ENCODE peak calls at places on chromosome 1, in six cellular contexts. Z is brain microvascular endothelial cell, R is pancreas, C is mucosa of descending colon, S is IMR-90, B is esophagus muscularis mucosa. K is an unnamed sample.

GRCh38 chr1:197467881-197468280 is 199.8 kb downstream of the CRB1 start:
- DNase-seq in Z (peak; percentile 37), R (no peak), C (no peak), S (peak; percentile 52), B (no peak), K (peak; percentile 81)

GRCh38 chr1:229296541-229296941 is 25.6 kb downstream of the RAB4A start:
- DNase-seq in Z (peak; percentile 72), R (no peak), C (no peak), S (peak; percentile 87), B (no peak), K (peak; percentile 33)

GRCh38 chr1:30715216-30715615 is 8.2 kb downstream of the MATN1 start:
- DNase-seq in Z (no peak), R (no peak), C (no peak), S (no peak), B (no peak), K (no peak)

GRCh38 chr1:24735156-24735618 is 10.1 kb upstream of the CLIC4 start:
- DNase-seq in Z (no peak), R (no peak), C (no peak), S (no peak), B (no peak), K (no peak)

GRCh38 chr1:164675342-164675904 is 116.4 kb downstream of the PBX1 start:
- DNase-seq in Z (peak; percentile 39), R (no peak), C (no peak), S (peak; percentile 17), B (no peak), K (no peak)

GRCh38 chr1:192252776-192253175 is 64.0 kb upstream of the RGS21 start:
- DNase-seq in Z (no peak), R (no peak), C (no peak), S (no peak), B (no peak), K (no peak)

GRCh38 chr1:111320066-111320879 is 29.6 kb downstream of the CHIA start:
- DNase-seq in Z (no peak), R (no peak), C (no peak), S (no peak), B (no peak), K (no peak)

GRCh38 chr1:151416231-151416630 is 16.9 kb downstream of the PSMB4 start:
- DNase-seq in Z (peak; percentile 47), R (no peak), C (no peak), S (peak; percentile 87), B (no peak), K (peak; percentile 57)

GRCh38 chr1:61120307-61120840 is 38.0 kb downstream of the NFIA start:
- DNase-seq in Z (no peak), R (no peak), C (no peak), S (no peak), B (no peak), K (peak; percentile 47)

GRCh38 chr1:92480813-92481597 is 5.7 kb downstream of the GFI1 start:
- DNase-seq in Z (no peak), R (no peak), C (no peak), S (no peak), B (no peak), K (no peak)

GRCh38 chr1:204929487-204930185 is 59.0 kb downstream of the NFASC start:
- DNase-seq in Z (no peak), R (no peak), C (no peak), S (no peak), B (no peak), K (no peak)

GRCh38 chr1:163168053-163168452 is 34.7 kb downstream of the RGS5 start:
- DNase-seq in Z (peak; percentile 94), R (no peak), C (no peak), S (peak; percentile 96), B (no peak), K (peak; percentile 98)

GRCh38 chr1:7704214-7705047 is 66.7 kb upstream of the VAMP3 start:
- DNase-seq in Z (peak; percentile 78), R (peak; percentile 91), C (peak; percentile 92), S (peak; percentile 78), B (peak; percentile 97), K (peak; percentile 62)

GRCh38 chr1:221715321-221716169 is 26.3 kb downstream of the DUSP10 start:
- DNase-seq in Z (no peak), R (no peak), C (no peak), S (peak; percentile 77), B (no peak), K (no peak)

GRCh38 chr1:225470210-225470609 is 42.4 kb upstream of the LBR start:
- DNase-seq in Z (no peak), R (no peak), C (no peak), S (no peak), B (no peak), K (no peak)

GRCh38 chr1:73711089-73711488 is 486.9 kb downstream of the LRRIQ3 start:
- DNase-seq in Z (no peak), R (no peak), C (no peak), S (no peak), B (no peak), K (no peak)

GRCh38 chr1:209807509-209807908 is 1.6 kb upstream of the IRF6 start:
- DNase-seq in Z (no peak), R (no peak), C (no peak), S (no peak), B (no peak), K (no peak)

GRCh38 chr1:110309768-110310167 is 29.4 kb upstream of the RBM15 start:
- DNase-seq in Z (peak; percentile 67), R (no peak), C (no peak), S (peak; percentile 91), B (no peak), K (peak; percentile 73)

GRCh38 chr1:52544665-52545525 is 8.0 kb downstream of the TUT4 start:
- DNase-seq in Z (no peak), R (no peak), C (no peak), S (no peak), B (no peak), K (no peak)

GRCh38 chr1:116886532-116886931 is 23.2 kb upstream of the PTGFRN start:
- DNase-seq in Z (peak; percentile 84), R (no peak), C (no peak), S (peak; percentile 18), B (no peak), K (peak; percentile 43)

GRCh38 chr1:210262897-210263272 is 30.3 kb downstream of the SERTAD4 start:
- DNase-seq in Z (no peak), R (no peak), C (no peak), S (no peak), B (no peak), K (peak; percentile 93)

GRCh38 chr1:73635021-73635420 is 563.0 kb downstream of the LRRIQ3 start:
- DNase-seq in Z (no peak), R (no peak), C (no peak), S (no peak), B (no peak), K (no peak)

GRCh38 chr1:50350868-50351267 is 72.4 kb downstream of the DMRTA2 start:
- DNase-seq in Z (no peak), R (no peak), C (no peak), S (no peak), B (peak; percentile 89), K (no peak)

GRCh38 chr1:66262233-66262632 is 271.7 kb upstream of the SGIP1 start:
- DNase-seq in Z (peak; percentile 55), R (no peak), C (no peak), S (peak; percentile 67), B (no peak), K (peak; percentile 80)

GRCh38 chr1:227793948-227794812 is 21.3 kb upstream of the PRSS38 start:
- DNase-seq in Z (peak; percentile 47), R (peak; percentile 27), C (peak; percentile 60), S (peak; percentile 93), B (no peak), K (peak; percentile 92)

GRCh38 chr1:24294757-24295371 is 24.3 kb upstream of the GRHL3 start:
- DNase-seq in Z (no peak), R (no peak), C (peak; percentile 67), S (no peak), B (no peak), K (peak; percentile 86)

DNA sequence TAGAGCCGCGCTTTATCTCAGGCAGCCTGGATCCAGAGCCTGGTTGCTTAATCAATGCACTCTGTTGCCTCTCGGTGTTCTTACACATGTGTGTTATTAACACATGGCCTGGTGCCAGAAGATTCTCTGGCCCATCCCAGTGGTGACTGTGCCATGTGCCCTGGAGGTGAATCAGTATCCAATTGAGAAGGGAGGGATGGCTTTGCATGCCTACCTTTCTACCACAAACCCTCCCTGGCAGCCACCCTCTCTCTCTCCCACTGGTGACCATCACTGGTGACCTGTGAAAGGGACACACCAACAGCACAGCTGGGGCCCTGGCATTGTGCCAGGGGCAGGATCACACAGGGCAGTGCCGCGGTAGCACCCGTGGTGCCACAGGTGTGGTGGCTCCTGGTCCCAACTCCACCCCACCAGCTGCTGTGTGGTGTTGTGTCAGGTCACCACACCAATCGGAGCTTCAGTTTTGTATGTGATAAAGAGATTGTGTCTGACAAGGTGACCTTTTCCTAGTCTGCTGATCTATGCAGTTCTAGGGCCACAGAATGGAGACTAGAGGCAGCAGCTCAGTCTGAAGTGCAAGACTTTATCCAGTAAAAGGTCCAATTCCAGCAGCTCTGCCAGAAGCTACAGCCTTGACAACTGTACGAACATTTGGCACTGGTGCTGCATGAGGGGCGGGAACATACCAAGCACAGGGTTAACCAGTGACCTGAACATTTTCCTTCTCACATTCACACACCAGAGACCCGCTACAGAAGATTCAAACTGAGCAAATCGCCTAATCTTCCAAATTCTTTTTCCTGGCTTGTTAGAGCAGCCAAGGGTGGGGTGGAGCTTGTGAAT is 9.1 kb downstream of the FMO1 start:
- DNase-seq in Z (no peak), R (peak; percentile 23), C (peak; percentile 75), S (no peak), B (no peak), K (peak; percentile 62)
- H3K4me3 ChIP-seq in Z (no peak overlapping the region), R (no peak overlapping the region), C (no peak overlapping the region), S (no peak overlapping the region), B (no peak overlapping the region), K (no peak overlapping the region)

DNA sequence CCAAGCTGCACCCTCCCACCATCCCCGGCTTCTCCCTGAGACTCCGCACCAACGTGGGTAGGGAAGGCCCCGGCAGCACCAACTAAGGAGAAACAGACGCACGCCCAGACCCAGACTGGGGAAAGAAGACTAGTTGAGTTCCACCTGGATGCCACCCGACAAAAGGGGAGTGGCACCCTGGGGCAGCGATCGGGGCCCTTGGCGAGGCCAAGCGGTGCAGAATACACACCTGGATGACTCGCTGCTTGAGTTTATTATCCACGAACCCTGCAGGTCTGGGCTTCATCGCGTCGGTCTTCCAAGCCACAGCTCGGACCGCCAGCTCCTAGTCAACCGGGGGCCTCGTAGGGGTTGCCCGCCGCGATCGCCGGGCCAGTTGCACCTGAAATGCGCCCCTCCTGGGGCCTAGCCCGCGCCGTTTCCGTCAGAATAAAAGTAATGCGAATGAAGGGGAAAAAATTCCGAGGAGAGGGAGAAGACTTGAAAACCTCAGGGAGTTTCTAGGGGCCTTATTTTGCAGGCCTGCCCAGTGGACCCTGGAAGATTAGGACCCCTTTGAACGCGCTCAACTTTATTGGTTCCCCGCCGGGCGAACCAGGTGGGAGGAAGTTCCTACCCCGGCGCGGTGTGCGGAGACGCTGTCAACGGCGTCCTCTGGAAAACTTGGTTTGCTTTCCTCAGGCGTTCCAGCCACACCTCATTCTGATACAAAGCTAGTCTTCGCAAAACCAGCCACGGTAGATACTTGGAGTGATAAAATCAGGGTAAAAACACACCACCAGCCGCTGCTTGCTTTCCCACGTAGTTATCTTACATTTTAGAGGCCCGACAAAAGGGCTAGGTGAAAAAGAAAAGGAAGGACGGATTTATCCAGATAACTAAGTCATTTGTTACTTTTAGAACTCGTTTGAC is at the start of gene NVL:
- DNase-seq in Z (peak; percentile 79), R (peak; percentile 84), C (peak; percentile 89), S (peak; percentile 86), B (peak; percentile 93), K (peak; percentile 89)
- TF ChIP-seq CTCF in Z (no peak), R (no peak), C (no peak), S (no peak), B (no peak), K (no peak)

GRCh38 chr1:180228648-180229482 is 1.2 kb upstream of the LHX4 start:
- DNase-seq in Z (no peak), R (no peak), C (no peak), S (no peak), B (no peak), K (no peak)
- H3K4me3 ChIP-seq in Z (peak overlapping the region; percentile 41), R (peak overlapping the region; percentile 29), C (no peak overlapping the region), S (peak overlapping the region; percentile 64), B (peak overlapping the region; percentile 58), K (peak overlapping the region; percentile 62)

GRCh38 chr1:173562813-173563212 is 40.1 kb downstream of the SLC9C2 start:
- DNase-seq in Z (no peak), R (no peak), C (no peak), S (no peak), B (no peak), K (no peak)
- TF ChIP-seq CTCF in Z (peak; percentile 34), R (no peak), C (no peak), S (no peak), B (no peak), K (peak; percentile 14)